ENCODE peak calls at places on chromosomes 5 and 9, in eight cellular contexts. U, I, P, K, L, C, D and N are unnamed samples.

GRCh38 chr9:4306066-4306787 is 6.4 kb upstream of the GLIS3 start:
- DNase-seq in U (no peak), I (no peak), P (no peak), K (no peak), L (no peak), C (peak), D (no peak), N (no peak)

GRCh38 chr5:10663531-10664183 is 97.4 kb downstream of the DAP start:
- DNase-seq in U (peak), I (no peak), P (peak), K (peak), L (no peak), C (no peak), D (no peak), N (peak)

GRCh38 chr9:98099898-98100297 is 19.1 kb downstream of the TRIM14 start:
- DNase-seq in U (no peak), I (no peak), P (no peak), K (no peak), L (peak), C (peak), D (no peak), N (no peak)

GRCh38 chr9:19785230-19785629 is 3.6 kb downstream of the SLC24A2 start:
- DNase-seq in U (no peak), I (no peak), P (no peak), K (no peak), L (no peak), C (no peak), D (no peak), N (no peak)

GRCh38 chr9:96398582-96399334 is 15.2 kb upstream of the SLC35D2 start:
- DNase-seq in U (no peak), I (no peak), P (no peak), K (no peak), L (no peak), C (no peak), D (no peak), N (no peak)

GRCh38 chr9:88747768-88748167 is 212.8 kb downstream of the NXNL2 start:
- DNase-seq in U (peak), I (peak), P (no peak), K (no peak), L (no peak), C (peak), D (peak), N (no peak)

GRCh38 chr5:107484261-107484660 is 186.5 kb downstream of the EFNA5 start:
- DNase-seq in U (no peak), I (no peak), P (no peak), K (no peak), L (no peak), C (no peak), D (no peak), N (no peak)

GRCh38 chr5:13739462-13739861 is 205.0 kb downstream of the DNAH5 start:
- DNase-seq in U (no peak), I (no peak), P (no peak), K (no peak), L (no peak), C (peak), D (no peak), N (no peak)

GRCh38 chr5:78504726-78505431 is 143.7 kb downstream of the LHFPL2 start:
- DNase-seq in U (peak), I (no peak), P (no peak), K (no peak), L (peak), C (peak), D (peak), N (no peak)

GRCh38 chr5:150163547-150164059 is 3.0 kb upstream of the CDX1 start:
- DNase-seq in U (no peak), I (no peak), P (no peak), K (no peak), L (peak), C (no peak), D (peak), N (peak)

GRCh38 chr5:106331415-106331814 is 1339.3 kb downstream of the EFNA5 start:
- DNase-seq in U (peak), I (no peak), P (no peak), K (no peak), L (no peak), C (no peak), D (no peak), N (no peak)

GRCh38 chr5:138745268-138745667 is 8.0 kb upstream of the CTNNA1 start:
- DNase-seq in U (no peak), I (no peak), P (no peak), K (no peak), L (no peak), C (peak), D (no peak), N (no peak)

GRCh38 chr5:7849531-7850240 is 1.2 kb downstream of the CFAP90 start:
- DNase-seq in U (no peak), I (no peak), P (peak), K (peak), L (no peak), C (no peak), D (no peak), N (no peak)
- TF ChIP-seq CTCF in U (no peak), I (no peak), P (peak), K (no peak), L (no peak), C (peak), D (no peak), N (no peak)

GRCh38 chr5:145743396-145744061 is 91.6 kb downstream of the PRELID2 start:
- DNase-seq in U (no peak), I (no peak), P (no peak), K (peak), L (no peak), C (no peak), D (no peak), N (no peak)
- TF ChIP-seq CTCF in U (no peak), I (no peak), P (no peak), K (no peak), L (no peak), C (no peak), D (no peak), N (no peak)

GRCh38 chr5:126369995-126370731 is 53.0 kb upstream of the GRAMD2B start:
- DNase-seq in U (no peak), I (no peak), P (no peak), K (no peak), L (no peak), C (peak), D (no peak), N (no peak)
- TF ChIP-seq CTCF in U (peak), I (no peak), P (no peak), K (no peak), L (peak), C (no peak), D (no peak), N (no peak)

DNA sequence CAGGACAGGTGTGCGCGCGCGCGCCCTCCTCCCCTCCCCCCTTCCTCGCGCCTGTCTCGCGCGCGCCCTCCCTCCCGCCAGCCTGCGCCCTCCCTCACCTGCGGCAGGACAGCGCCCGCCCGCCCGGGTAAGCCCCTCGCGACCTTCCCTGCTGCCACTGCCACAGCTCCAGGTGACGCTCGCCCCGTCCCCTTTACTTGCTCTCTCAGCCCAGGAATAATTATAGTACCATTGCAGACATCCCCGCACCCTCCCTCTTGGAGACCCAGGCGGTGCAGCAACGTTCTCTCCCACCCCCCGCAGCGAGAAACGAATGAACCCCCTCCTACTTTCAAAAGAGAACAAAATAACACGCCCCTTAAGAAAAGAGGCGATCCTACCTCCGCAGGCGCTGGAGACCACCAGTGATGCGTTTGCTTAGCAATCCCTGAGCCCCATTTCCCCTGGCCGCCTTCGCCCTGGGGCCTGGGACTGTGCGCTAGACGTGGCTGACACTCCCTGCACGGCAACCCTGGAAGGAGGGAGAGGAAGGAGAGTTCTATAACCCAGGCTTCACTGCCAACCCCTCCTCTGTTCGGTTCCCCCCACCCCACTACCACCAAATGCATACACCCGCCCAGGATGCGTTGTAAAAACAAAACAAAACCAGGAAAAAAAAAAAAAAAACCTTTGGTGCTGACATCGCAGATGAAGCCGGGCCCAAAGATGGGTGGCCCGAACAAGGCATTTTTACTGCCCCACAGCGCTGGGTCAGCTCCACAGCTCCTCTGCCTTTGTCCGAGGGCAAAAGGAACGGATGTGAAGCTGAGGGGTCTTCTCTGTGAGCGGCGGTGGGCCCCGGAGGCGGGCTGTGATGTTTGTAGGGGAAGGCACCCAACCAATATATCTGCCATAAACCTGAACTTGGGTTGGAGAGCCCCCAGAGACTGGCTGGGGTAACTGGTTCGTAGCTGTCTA is 5.5 kb upstream of the PURA start:
- DNase-seq in U (no peak), I (no peak), P (peak), K (peak), L (peak), C (peak), D (no peak), N (peak)
- TF ChIP-seq CTCF in U (no peak), I (no peak), P (no peak), K (no peak), L (no peak), C (no peak), D (no peak), N (no peak)